ENCODE peak calls at places on chromosomes 16 and 17, in ten cellular contexts. J, Y, F, G, D, X, R, Z, B and H are unnamed samples.

GRCh38 chr17:16352838-16353701 is at the start of gene CENPV:
- DNase-seq in J (peak; percentile 65), Y (peak; percentile 1), F (no peak), G (peak; percentile 59), D (peak; percentile 58), X (peak; percentile 71), R (peak; percentile 50), Z (peak; percentile 27), B (peak; percentile 19), H (peak; percentile 75)

GRCh38 chr16:53282975-53283946 is 151.0 kb upstream of the RBL2 start:
- DNase-seq in J (no peak), Y (no peak), F (no peak), G (peak; percentile 19), D (peak; percentile 44), X (no peak), R (no peak), Z (no peak), B (peak; percentile 62), H (peak; percentile 65)

GRCh38 chr16:57299009-57299718 is 14.7 kb upstream of the PLLP start:
- DNase-seq in J (no peak), Y (peak; percentile 42), F (no peak), G (no peak), D (peak; percentile 89), X (no peak), R (no peak), Z (no peak), B (no peak), H (peak; percentile 80)

GRCh38 chr16:88880226-88881051 is 14.0 kb upstream of the PABPN1L start:
- DNase-seq in J (no peak), Y (no peak), F (no peak), G (no peak), D (no peak), X (peak; percentile 69), R (no peak), Z (no peak), B (no peak), H (no peak)

GRCh38 chr16:56107944-56108583 is 83.2 kb upstream of the GNAO1 start:
- DNase-seq in J (peak; percentile 69), Y (no peak), F (no peak), G (no peak), D (no peak), X (no peak), R (no peak), Z (peak; percentile 75), B (no peak), H (no peak)

GRCh38 chr17:21041753-21042433 is 918 bp downstream of the USP22 start:
- DNase-seq in J (peak; percentile 65), Y (peak; percentile 30), F (no peak), G (peak; percentile 78), D (peak; percentile 92), X (peak; percentile 90), R (peak; percentile 49), Z (peak; percentile 75), B (peak; percentile 78), H (peak; percentile 91)

GRCh38 chr16:4703906-4704305 is 10.5 kb downstream of the NUDT16L1 start:
- DNase-seq in J (no peak), Y (no peak), F (no peak), G (no peak), D (no peak), X (no peak), R (no peak), Z (no peak), B (no peak), H (no peak)

GRCh38 chr17:28518132-28518531 is 12.0 kb downstream of the FOXN1 start:
- DNase-seq in J (no peak), Y (no peak), F (no peak), G (no peak), D (peak; percentile 50), X (no peak), R (no peak), Z (no peak), B (no peak), H (peak; percentile 47)

GRCh38 chr16:11391576-11391975 is 46.3 kb downstream of the RMI2 start:
- DNase-seq in J (no peak), Y (no peak), F (no peak), G (no peak), D (no peak), X (no peak), R (no peak), Z (no peak), B (no peak), H (no peak)

GRCh38 chr17:78597923-78598545 is 20.8 kb upstream of the DNAH17 start:
- DNase-seq in J (no peak), Y (no peak), F (no peak), G (no peak), D (peak; percentile 82), X (no peak), R (no peak), Z (no peak), B (peak; percentile 81), H (peak; percentile 50)

GRCh38 chr17:76240461-76241204 is at the start of gene RNF157:
- DNase-seq in J (peak; percentile 58), Y (peak; percentile 57), F (no peak), G (peak; percentile 68), D (no peak), X (peak; percentile 64), R (peak; percentile 52), Z (peak; percentile 68), B (peak; percentile 32), H (peak; percentile 40)

GRCh38 chr17:77098884-77099545 is 41.8 kb upstream of the SEC14L1 start:
- DNase-seq in J (peak; percentile 43), Y (no peak), F (no peak), G (no peak), D (peak; percentile 53), X (no peak), R (no peak), Z (peak; percentile 70), B (peak; percentile 88), H (peak; percentile 82)

GRCh38 chr16:86634290-86634689 is 55.9 kb downstream of the FOXL1 start:
- DNase-seq in J (no peak), Y (no peak), F (no peak), G (no peak), D (no peak), X (no peak), R (no peak), Z (no peak), B (peak; percentile 26), H (no peak)

GRCh38 chr17:80799553-80800403 is 191.9 kb upstream of the CHMP6 start:
- DNase-seq in J (no peak), Y (no peak), F (no peak), G (no peak), D (no peak), X (no peak), R (no peak), Z (no peak), B (no peak), H (no peak)

GRCh38 chr16:84571506-84571905 is 46.4 kb downstream of the COTL1 start:
- DNase-seq in J (no peak), Y (no peak), F (no peak), G (no peak), D (no peak), X (no peak), R (no peak), Z (no peak), B (no peak), H (no peak)

GRCh38 chr16:19607610-19608280 is 52.2 kb downstream of the VPS35L start:
- DNase-seq in J (no peak), Y (no peak), F (no peak), G (no peak), D (no peak), X (no peak), R (no peak), Z (no peak), B (peak; percentile 31), H (no peak)

GRCh38 chr16:51225902-51226301 is 74.8 kb upstream of the SALL1 start:
- DNase-seq in J (no peak), Y (no peak), F (no peak), G (no peak), D (no peak), X (no peak), R (no peak), Z (no peak), B (no peak), H (no peak)

GRCh38 chr16:88380619-88381018 is 2.1 kb upstream of the ZNF469 start:
- DNase-seq in J (no peak), Y (no peak), F (no peak), G (no peak), D (no peak), X (no peak), R (no peak), Z (no peak), B (no peak), H (no peak)

GRCh38 chr16:31712064-31712540 is 161.5 kb upstream of the ZNF267 start:
- DNase-seq in J (no peak), Y (no peak), F (no peak), G (no peak), D (no peak), X (no peak), R (no peak), Z (no peak), B (no peak), H (no peak)

GRCh38 chr17:50647187-50647586 is 12.5 kb downstream of the ABCC3 start:
- DNase-seq in J (no peak), Y (no peak), F (no peak), G (no peak), D (no peak), X (peak; percentile 10), R (no peak), Z (no peak), B (no peak), H (no peak)

GRCh38 chr16:21949713-21950260 is 3.4 kb upstream of the UQCRC2 start:
- DNase-seq in J (no peak), Y (no peak), F (no peak), G (no peak), D (peak; percentile 25), X (no peak), R (no peak), Z (no peak), B (no peak), H (no peak)

GRCh38 chr16:10269632-10270031 is 87.4 kb upstream of the GRIN2A start:
- DNase-seq in J (no peak), Y (no peak), F (no peak), G (no peak), D (no peak), X (no peak), R (no peak), Z (no peak), B (no peak), H (no peak)